ENCODE peak calls at places on chromosome 1, in four cellular contexts. G is ureter, K is NAMALWA, N is RKO. B is an unnamed sample.

GRCh38 chr1:154751690-154752089 is 118.4 kb downstream of the KCNN3 start:
- DNase-seq in G (no peak), K (no peak), N (no peak), B (no peak)

GRCh38 chr1:153849487-153850185 is 73.1 kb downstream of the GATAD2B start:
- DNase-seq in G (no peak), K (peak), N (no peak), B (peak)

GRCh38 chr1:198018529-198018928 is 101.4 kb downstream of the LHX9 start:
- DNase-seq in G (no peak), K (no peak), N (peak), B (no peak)

GRCh38 chr1:67211589-67212563 is 45.6 kb downstream of the IL23R start:
- DNase-seq in G (no peak), K (peak), N (peak), B (peak)

GRCh38 chr1:169601096-169601881 is 15.0 kb upstream of the F5 start:
- DNase-seq in G (no peak), K (peak), N (peak), B (peak)

GRCh38 chr1:56644941-56645662 is at the start of gene PRKAA2:
- DNase-seq in G (no peak), K (no peak), N (no peak), B (peak)

GRCh38 chr1:236515443-236515958 is 8.3 kb upstream of the LGALS8 start:
- DNase-seq in G (no peak), K (no peak), N (no peak), B (no peak)

GRCh38 chr1:22376976-22377375 is 74.7 kb upstream of the ZBTB40 start:
- DNase-seq in G (no peak), K (no peak), N (peak), B (no peak)

GRCh38 chr1:235910357-235911299 is 43.9 kb upstream of the LYST start:
- DNase-seq in G (no peak), K (no peak), N (peak), B (no peak)

B was measured in MM.1S.